ENCODE peak calls at places on chromosomes 5 and 9, in five cellular contexts. E is adrenal gland, T is A549, Q is AG10803, N is fibroblast of lung. O is an unnamed sample.

GRCh38 chr9:12695474-12695873 is 2.3 kb downstream of the TYRP1 start:
- DNase-seq in T (no peak), N (peak; percentile 52), E (no peak), Q (peak; percentile 3), O (no peak)

GRCh38 chr9:272251-273213 is 57.9 kb downstream of the DOCK8 start:
- DNase-seq in E (no peak), T (no peak), N (no peak), Q (no peak), O (no peak)

GRCh38 chr5:148966348-148966747 is 96.5 kb downstream of the SH3TC2 start:
- DNase-seq in Q (no peak), N (no peak), E (no peak), T (no peak), O (no peak)

GRCh38 chr5:147522435-147522834 is 12.6 kb upstream of the DPYSL3 start:
- DNase-seq in T (no peak), N (peak; percentile 86), E (no peak), Q (no peak), O (no peak)

GRCh38 chr9:109166771-109167601 is at the start of gene FRRS1L:
- DNase-seq in N (peak; percentile 10), Q (no peak), T (no peak), E (peak; percentile 53), O (no peak)

GRCh38 chr5:104513194-104513602 is 950.6 kb upstream of the NUDT12 start:
- DNase-seq in T (no peak), N (peak; percentile 91), E (no peak), Q (peak; percentile 6), O (no peak)

GRCh38 chr9:19550009-19550408 is 141.2 kb downstream of the ACER2 start:
- DNase-seq in Q (no peak), T (no peak), N (no peak), E (no peak), O (no peak)

GRCh38 chr9:108784128-108784490 is 71.7 kb downstream of the ACTL7B start:
- DNase-seq in E (no peak), T (no peak), Q (no peak), N (peak; percentile 20), O (no peak)

GRCh38 chr5:113195726-113196125 is 219.1 kb downstream of the DCP2 start:
- DNase-seq in T (no peak), Q (no peak), N (no peak), E (no peak), O (no peak)

GRCh38 chr5:132363431-132364112 is 5.9 kb upstream of the SLC22A5 start:
- DNase-seq in Q (peak; percentile 81), T (peak; percentile 70), E (peak; percentile 81), N (peak; percentile 94), O (no peak)

GRCh38 chr5:173915310-173916005 is 27.3 kb downstream of the CPEB4 start:
- DNase-seq in T (no peak), E (no peak), Q (peak; percentile 51), N (no peak), O (no peak)

GRCh38 chr9:13485068-13485596 is 205.6 kb upstream of the MPDZ start:
- DNase-seq in E (no peak), N (peak; percentile 94), Q (peak; percentile 83), T (no peak), O (peak; percentile 64)

GRCh38 chr9:37806271-37806670 is 5.7 kb downstream of the DCAF10 start:
- DNase-seq in Q (no peak), T (no peak), E (no peak), N (no peak), O (no peak)

GRCh38 chr5:181059297-181060230 is 19.5 kb downstream of the BTNL9 start:
- DNase-seq in N (no peak), E (no peak), T (no peak), Q (no peak), O (no peak)

GRCh38 chr5:174402224-174402812 is 322.1 kb upstream of the MSX2 start:
- DNase-seq in T (no peak), Q (no peak), E (no peak), N (no peak), O (no peak)

GRCh38 chr5:36596247-36596646 is 10.2 kb upstream of the SLC1A3 start:
- DNase-seq in N (no peak), T (no peak), E (no peak), Q (no peak), O (no peak)

GRCh38 chr9:107137495-107138202 is 145.4 kb upstream of the RAD23B start:
- DNase-seq in N (no peak), E (no peak), Q (peak; percentile 43), T (peak; percentile 48), O (no peak)

GRCh38 chr9:37693265-37693664 is 42.5 kb downstream of the FRMPD1 start:
- DNase-seq in T (no peak), Q (peak; percentile 13), N (no peak), E (no peak), O (no peak)

GRCh38 chr5:10648806-10649517 is 85.1 kb downstream of the ANKRD33B start:
- DNase-seq in N (no peak), E (no peak), Q (no peak), T (no peak), O (no peak)

GRCh38 chr5:34599471-34600117 is 56.5 kb upstream of the RAI14 start:
- DNase-seq in Q (no peak), E (no peak), T (no peak), N (peak; percentile 46), O (no peak)

GRCh38 chr5:9878196-9878595 is 248.0 kb upstream of the TAS2R1 start:
- DNase-seq in E (no peak), T (no peak), N (no peak), Q (no peak), O (peak; percentile 42)

GRCh38 chr9:126604059-126604685 is 9.6 kb upstream of the LMX1B start:
- DNase-seq in E (no peak), N (no peak), T (no peak), Q (no peak), O (no peak)

GRCh38 chr9:126595982-126596381 is 17.7 kb upstream of the LMX1B start:
- DNase-seq in N (no peak), Q (no peak), E (no peak), T (no peak), O (no peak)

GRCh38 chr9:126604706-126605105 is 9.0 kb upstream of the LMX1B start:
- DNase-seq in N (no peak), E (no peak), T (no peak), Q (no peak), O (no peak)

GRCh38 chr9:126599047-126599650 is 14.6 kb upstream of the LMX1B start:
- DNase-seq in E (no peak), N (no peak), Q (no peak), T (no peak), O (no peak)
- TF ChIP-seq CTCF in E (no peak), N (peak; percentile 11), Q (no peak), T (peak; percentile 16), O (no peak)

DNA sequence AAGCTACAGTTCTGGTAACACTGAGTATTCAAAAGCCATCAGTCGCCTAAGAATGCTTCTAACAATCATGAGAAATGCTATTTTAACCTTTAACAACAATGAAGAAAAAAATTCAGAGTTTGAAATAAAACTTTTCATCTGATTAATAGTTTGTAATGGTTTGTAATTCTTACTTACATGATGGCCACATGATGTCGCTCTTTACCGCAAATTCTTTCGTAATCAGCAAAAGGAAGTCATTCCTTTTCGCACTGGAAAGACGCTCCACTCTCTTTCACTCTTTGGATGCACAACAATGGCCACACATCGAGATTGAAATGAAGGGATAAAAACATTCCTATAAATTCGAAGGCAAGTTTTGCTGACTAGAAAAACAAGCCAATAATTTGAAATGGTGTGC is at the start of gene PCDHA7:
- DNase-seq in Q (peak; percentile 35), E (no peak), N (peak; percentile 14), T (no peak), O (no peak)
- TF ChIP-seq CTCF in Q (peak; percentile 18), E (no peak), N (peak; percentile 1), T (peak; percentile 23), O (no peak)

GRCh38 chr9:76394896-76395244 is 644 bp upstream of the RFK start:
- DNase-seq in T (peak; percentile 74), N (no peak), Q (no peak), E (peak; percentile 59), O (no peak)

GRCh38 chr9:76396597-76396996 is 2.4 kb upstream of the RFK start:
- DNase-seq in T (no peak), Q (no peak), N (no peak), E (no peak), O (no peak)

GRCh38 chr9:76396144-76396543 is 1.9 kb upstream of the RFK start:
- DNase-seq in T (no peak), E (no peak), Q (no peak), N (no peak), O (no peak)

GRCh38 chr9:76395381-76395780 is 1.2 kb upstream of the RFK start:
- DNase-seq in T (no peak), Q (no peak), E (no peak), N (no peak), O (no peak)

DNA sequence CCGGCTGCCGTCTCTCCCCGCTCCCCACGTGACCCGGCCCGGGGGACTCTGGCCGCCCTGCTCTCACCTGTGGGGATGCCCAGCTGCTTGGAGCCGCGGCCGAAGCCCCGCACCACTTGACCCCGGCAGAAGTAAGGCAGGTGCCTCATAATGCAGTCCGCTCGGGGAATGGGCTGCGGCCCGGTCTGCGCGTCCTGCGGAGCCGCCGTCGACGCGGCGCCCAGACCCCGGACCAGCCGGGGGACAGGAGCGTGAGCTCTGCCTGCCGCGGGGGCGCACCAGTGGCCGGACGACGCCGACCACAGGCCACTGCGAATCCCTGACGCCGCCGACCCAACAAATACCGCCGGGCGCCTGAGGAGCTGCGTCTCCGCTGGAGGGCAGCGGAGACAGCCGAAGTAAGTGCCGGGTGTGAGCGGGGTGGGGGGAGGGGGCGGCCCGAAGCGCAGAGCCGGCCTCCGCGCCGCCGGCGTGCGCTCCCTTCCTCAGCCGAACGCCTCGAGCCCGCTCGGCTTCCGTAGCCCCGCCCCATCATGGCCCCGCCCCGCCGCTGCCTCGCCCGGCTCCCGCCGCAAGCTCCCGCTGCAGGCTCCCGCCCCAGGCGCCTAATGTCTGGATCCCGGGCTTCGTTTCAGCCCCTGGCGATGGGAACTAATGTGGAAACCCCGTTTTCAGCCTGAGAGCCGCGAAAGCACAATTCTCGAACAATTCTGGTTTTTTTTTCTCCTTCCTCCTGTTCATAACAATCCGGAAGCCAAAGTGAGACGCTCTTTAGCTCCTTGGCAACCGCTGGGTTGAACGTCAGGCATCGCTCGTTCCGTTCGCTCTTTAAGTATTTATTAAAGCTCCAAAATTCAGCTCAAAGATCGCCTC is at the start of gene RFK:
- DNase-seq in N (peak; percentile 95), T (peak; percentile 74), E (peak; percentile 96), Q (peak; percentile 96), O (peak; percentile 86)
- TF ChIP-seq CTCF in N (peak; percentile 28), T (peak; percentile 48), E (peak; percentile 59), Q (peak; percentile 36), O (peak; percentile 46)

GRCh38 chr5:150355791-150356190 is 1.7 kb upstream of the TCOF1 start:
- DNase-seq in T (no peak), N (no peak), Q (no peak), E (no peak), O (no peak)

GRCh38 chr5:150356575-150357284 is 767 bp upstream of the TCOF1 start:
- DNase-seq in N (no peak), T (no peak), Q (no peak), E (no peak), O (no peak)

GRCh38 chr5:150352531-150353394 is 4.7 kb upstream of the TCOF1 start:
- DNase-seq in Q (peak; percentile 40), E (no peak), T (no peak), N (peak; percentile 15), O (no peak)

GRCh38 chr5:150350524-150351344 is 6.8 kb upstream of the TCOF1 start:
- DNase-seq in Q (peak; percentile 71), N (peak; percentile 42), E (peak; percentile 76), T (peak; percentile 84), O (peak; percentile 41)

DNA sequence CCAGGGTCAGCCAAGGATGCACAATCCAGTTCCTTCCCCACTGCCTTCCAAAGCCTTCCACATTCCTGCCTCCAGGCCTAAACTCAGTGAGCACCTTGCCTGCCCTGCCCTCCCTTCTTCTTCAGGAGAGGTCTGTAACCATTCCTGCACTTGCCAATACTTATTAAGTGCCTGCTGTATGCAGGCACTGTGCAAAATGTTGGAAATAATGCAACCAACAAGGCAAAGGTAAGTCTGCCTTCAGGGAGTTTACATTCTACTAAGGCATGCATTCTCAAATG is 4.2 kb upstream of the TCOF1 start:
- DNase-seq in Q (no peak), E (no peak), T (no peak), N (no peak), O (no peak)
- TF ChIP-seq CTCF in Q (peak; percentile 16), E (no peak), T (no peak), N (no peak), O (peak; percentile 4)